ENCODE peak calls at places on chromosomes 1 and 21, in eight cellular contexts. R is Ammon's horn; F is posterior cingulate gyrus; M is H9; I is activated CD8-positive, alpha-beta T cell treated with anti-CD3 and anti-CD28 coated beads for 36 hours; N is naive thymus-derived CD4-positive, alpha-beta T cell; Z is right atrium auricular region; L is hepatocyte. H is an unnamed sample.

GRCh38 chr1:155504207-155504606 is 58.4 kb downstream of the ASH1L start:
- DNase-seq in R (peak), F (no peak), M (no peak), I (no peak), N (no peak), Z (no peak), L (peak), H (no peak)

GRCh38 chr1:33586111-33586510 is 113.7 kb downstream of the ZSCAN20 start:
- DNase-seq in R (no peak), F (no peak), M (no peak), I (no peak), N (no peak), Z (no peak), L (no peak), H (no peak)

GRCh38 chr1:14980801-14981200 is 172.7 kb upstream of the TMEM51 start:
- DNase-seq in R (no peak), F (no peak), M (no peak), I (peak), N (no peak), Z (no peak), L (no peak), H (no peak)

GRCh38 chr1:86461482-86461881 is 7.2 kb upstream of the CLCA1 start:
- DNase-seq in R (no peak), F (no peak), M (no peak), I (no peak), N (no peak), Z (no peak), L (no peak), H (no peak)

GRCh38 chr1:162720996-162721395 is 69.5 kb upstream of the HSD17B7 start:
- DNase-seq in R (no peak), F (no peak), M (no peak), I (no peak), N (no peak), Z (no peak), L (no peak), H (no peak)

GRCh38 chr1:110164951-110165350 is 14.7 kb downstream of the SLC6A17 start:
- DNase-seq in R (no peak), F (no peak), M (no peak), I (no peak), N (no peak), Z (no peak), L (no peak), H (no peak)

GRCh38 chr1:150165622-150166612 is 16.2 kb downstream of the PLEKHO1 start:
- DNase-seq in R (peak), F (no peak), M (peak), I (peak), N (no peak), Z (no peak), L (peak), H (peak)

GRCh38 chr1:98054786-98055185 is 134.0 kb upstream of the DPYD start:
- DNase-seq in R (no peak), F (no peak), M (no peak), I (no peak), N (no peak), Z (no peak), L (no peak), H (no peak)

GRCh38 chr1:36824390-36824861 is 209.9 kb downstream of the GRIK3 start:
- DNase-seq in R (no peak), F (no peak), M (peak), I (no peak), N (no peak), Z (no peak), L (peak), H (no peak)

GRCh38 chr21:35189077-35189863 is 140.2 kb upstream of the RUNX1 start:
- DNase-seq in R (no peak), F (no peak), M (no peak), I (no peak), N (no peak), Z (no peak), L (peak), H (no peak)

GRCh38 chr1:185775505-185775904 is 41.3 kb downstream of the HMCN1 start:
- DNase-seq in R (no peak), F (no peak), M (no peak), I (no peak), N (no peak), Z (no peak), L (no peak), H (no peak)

GRCh38 chr1:71093938-71094337 is 13.1 kb upstream of the ZRANB2 start:
- DNase-seq in R (no peak), F (no peak), M (no peak), I (no peak), N (no peak), Z (no peak), L (no peak), H (no peak)

GRCh38 chr1:227941509-227942020 is 6.2 kb downstream of the WNT9A start:
- DNase-seq in R (no peak), F (no peak), M (peak), I (no peak), N (no peak), Z (no peak), L (no peak), H (peak)

GRCh38 chr1:1817262-1817661 is 39.0 kb upstream of the NADK start:
- DNase-seq in R (no peak), F (no peak), M (no peak), I (no peak), N (no peak), Z (no peak), L (no peak), H (no peak)

GRCh38 chr1:67983867-67984266 is 66.6 kb downstream of the DIRAS3 start:
- DNase-seq in R (no peak), F (no peak), M (no peak), I (no peak), N (no peak), Z (no peak), L (no peak), H (no peak)

GRCh38 chr1:43388613-43389012 is 987 bp downstream of the MED8 start:
- DNase-seq in R (no peak), F (no peak), M (no peak), I (no peak), N (no peak), Z (no peak), L (no peak), H (no peak)

GRCh38 chr1:48617227-48617626 is 145.2 kb upstream of the SPATA6 start:
- DNase-seq in R (no peak), F (no peak), M (no peak), I (no peak), N (no peak), Z (no peak), L (no peak), H (no peak)

GRCh38 chr1:9291914-9292360 is 757 bp upstream of the SPSB1 start:
- DNase-seq in R (peak), F (no peak), M (no peak), I (no peak), N (no peak), Z (no peak), L (peak), H (peak)

H was measured in Right ventricle myocardium superior.